ENCODE peak calls at places on chromosome 7, in six cellular contexts. G, H, B, D, A and V are unnamed samples.

GRCh38 chr7:130941322-130942210 is 207.6 kb upstream of the KLF14 start:
- DNase-seq in H (no peak), B (peak), A (no peak), G (peak), D (peak), V (no peak)

GRCh38 chr7:111266613-111267012 is 175.7 kb downstream of the LRRN3 start:
- DNase-seq in B (no peak), D (peak), G (no peak), H (no peak), A (no peak), V (no peak)

GRCh38 chr7:106681815-106682495 is 21.0 kb upstream of the CCDC71L start:
- DNase-seq in A (no peak), H (no peak), B (no peak), D (no peak), G (no peak), V (no peak)

GRCh38 chr7:108222236-108222892 is 92.2 kb upstream of the LAMB4 start:
- DNase-seq in G (no peak), A (no peak), B (no peak), H (no peak), D (peak), V (no peak)

GRCh38 chr7:25643285-25643684 is 415.0 kb upstream of the NPVF start:
- DNase-seq in D (no peak), H (no peak), A (no peak), B (no peak), G (no peak), V (no peak)

GRCh38 chr7:24456526-24457214 is 116.6 kb upstream of the PALS2 start:
- DNase-seq in D (no peak), G (no peak), A (no peak), H (no peak), B (no peak), V (no peak)

GRCh38 chr7:15305002-15305600 is 256.7 kb downstream of the AGMO start:
- DNase-seq in H (no peak), B (no peak), G (no peak), A (no peak), D (peak), V (no peak)

GRCh38 chr7:8035647-8036518 is 67.3 kb downstream of the GLCCI1 start:
- DNase-seq in A (no peak), G (peak), H (no peak), B (no peak), D (peak), V (no peak)

GRCh38 chr7:29035044-29035740 is 77.1 kb upstream of the TRIL start:
- DNase-seq in D (peak), G (no peak), H (no peak), B (no peak), A (no peak), V (no peak)